ENCODE peak calls at places on chromosome 12, in ten cellular contexts. N, V, L, Z, Q, F, K, C, H and T are unnamed samples.

GRCh38 chr12:15629108-15629507 is 160.1 kb downstream of the EPS8 start:
- DNase-seq in N (peak), V (no peak), L (no peak), Z (no peak), Q (no peak), F (no peak), K (peak), C (no peak), H (peak), T (no peak)

GRCh38 chr12:7501031-7501585 is 2.5 kb downstream of the CD163 start:
- DNase-seq in N (no peak), V (no peak), L (no peak), Z (no peak), Q (no peak), F (no peak), K (no peak), C (no peak), H (no peak), T (no peak)

GRCh38 chr12:132771126-132771838 is 9.7 kb upstream of the ANKLE2 start:
- DNase-seq in N (no peak), V (no peak), L (no peak), Z (no peak), Q (no peak), F (peak), K (no peak), C (peak), H (no peak), T (no peak)

GRCh38 chr12:94674835-94675234 is 24.5 kb upstream of the TMCC3 start:
- DNase-seq in N (no peak), V (no peak), L (no peak), Z (no peak), Q (no peak), F (no peak), K (peak), C (no peak), H (no peak), T (no peak)

GRCh38 chr12:94207467-94208432 is 59.4 kb downstream of the PLXNC1 start:
- DNase-seq in N (no peak), V (no peak), L (no peak), Z (no peak), Q (no peak), F (peak), K (no peak), C (no peak), H (no peak), T (no peak)

GRCh38 chr12:127149226-127149964 is 1117.6 kb upstream of the TMEM132C start:
- DNase-seq in N (no peak), V (no peak), L (no peak), Z (no peak), Q (no peak), F (no peak), K (no peak), C (no peak), H (no peak), T (no peak)

GRCh38 chr12:104958009-104958945 is at the start of gene SLC41A2:
- DNase-seq in N (peak), V (peak), L (peak), Z (peak), Q (peak), F (peak), K (peak), C (peak), H (peak), T (peak)

GRCh38 chr12:113241191-113242017 is 20.1 kb downstream of the TPCN1 start:
- DNase-seq in N (peak), V (peak), L (no peak), Z (no peak), Q (no peak), F (no peak), K (peak), C (no peak), H (no peak), T (no peak)

GRCh38 chr12:26118356-26118755 is 6.5 kb downstream of the BHLHE41 start:
- DNase-seq in N (no peak), V (no peak), L (no peak), Z (no peak), Q (no peak), F (no peak), K (no peak), C (no peak), H (no peak), T (no peak)

GRCh38 chr12:114687802-114688201 is 3.8 kb upstream of the TBX3 start:
- DNase-seq in N (no peak), V (no peak), L (no peak), Z (no peak), Q (no peak), F (no peak), K (no peak), C (no peak), H (peak), T (peak)